ENCODE peak calls at places on chromosomes 12 and 14, in four cellular contexts. One of them, this sample, is unnamed.
A peak's percentile ranks its signal among the peaks of the same experiment; 100 is the strongest.

GRCh38 chr14:103713304-103714062 is 1.8 kb downstream of the XRCC3 start:
- DNase-seq in kidney: no peak
- DNase-seq in Calu3: no peak
- DNase-seq in left colon: no peak
- DNase-seq in this sample: no peak

GRCh38 chr12:123267991-123268843 is 3.4 kb downstream of the CDK2AP1 start:
- DNase-seq in kidney: peak; percentile 80
- DNase-seq in Calu3: no peak
- DNase-seq in left colon: no peak
- DNase-seq in this sample: no peak

GRCh38 chr12:91871751-91872150 is 273.9 kb downstream of the BTG1 start:
- DNase-seq in kidney: no peak
- DNase-seq in Calu3: no peak
- DNase-seq in left colon: no peak
- DNase-seq in this sample: no peak

GRCh38 chr14:20587489-20588154 is at the start of gene RNASE11:
- DNase-seq in kidney: no peak
- DNase-seq in Calu3: no peak
- DNase-seq in left colon: no peak
- DNase-seq in this sample: no peak

GRCh38 chr12:31011336-31011735 is 62.3 kb upstream of the DDX11 start:
- DNase-seq in kidney: peak; percentile 43
- DNase-seq in Calu3: no peak
- DNase-seq in left colon: no peak
- DNase-seq in this sample: no peak

GRCh38 chr12:34033628-34034296 is 11.5 kb downstream of the ALG10 start:
- DNase-seq in kidney: no peak
- DNase-seq in Calu3: no peak
- DNase-seq in left colon: no peak
- DNase-seq in this sample: peak; percentile 24

GRCh38 chr14:33402604-33403003 is 463.9 kb downstream of the NPAS3 start:
- DNase-seq in kidney: no peak
- DNase-seq in Calu3: no peak
- DNase-seq in left colon: no peak
- DNase-seq in this sample: no peak

GRCh38 chr14:59698793-59699192 is 122.2 kb upstream of the CCDC175 start:
- DNase-seq in kidney: no peak
- DNase-seq in Calu3: no peak
- DNase-seq in left colon: no peak
- DNase-seq in this sample: no peak

GRCh38 chr14:95346266-95346665 is 26.6 kb upstream of the CLMN start:
- DNase-seq in kidney: no peak
- DNase-seq in Calu3: no peak
- DNase-seq in left colon: no peak
- DNase-seq in this sample: no peak

GRCh38 chr12:14952295-14952995 is 9.0 kb downstream of the ARHGDIB start:
- DNase-seq in kidney: no peak
- DNase-seq in Calu3: peak; percentile 47
- DNase-seq in left colon: no peak
- DNase-seq in this sample: peak; percentile 89

GRCh38 chr12:123096159-123096558 is 54.7 kb downstream of the PITPNM2 start:
- DNase-seq in kidney: no peak
- DNase-seq in Calu3: no peak
- DNase-seq in left colon: no peak
- DNase-seq in this sample: no peak

GRCh38 chr12:99983721-99984258 is 946 bp downstream of the ANKS1B start:
- DNase-seq in kidney: no peak
- DNase-seq in Calu3: no peak
- DNase-seq in left colon: no peak
- DNase-seq in this sample: no peak

GRCh38 chr14:63663428-63664142 is 21.9 kb upstream of the WDR89 start:
- DNase-seq in kidney: no peak
- DNase-seq in Calu3: peak; percentile 76
- DNase-seq in left colon: no peak
- DNase-seq in this sample: no peak

GRCh38 chr14:94132285-94132887 is 3.0 kb upstream of the IFI27L2 start:
- DNase-seq in kidney: no peak
- DNase-seq in Calu3: peak; percentile 74
- DNase-seq in left colon: no peak
- DNase-seq in this sample: peak; percentile 54

GRCh38 chr12:43964966-43965365 is 129.1 kb downstream of the TMEM117 start:
- DNase-seq in kidney: no peak
- DNase-seq in Calu3: no peak
- DNase-seq in left colon: no peak
- DNase-seq in this sample: no peak

GRCh38 chr12:96462571-96463280 is 26.7 kb upstream of the CFAP54 start:
- DNase-seq in kidney: no peak
- DNase-seq in Calu3: no peak
- DNase-seq in left colon: no peak
- DNase-seq in this sample: no peak

GRCh38 chr12:8781326-8781725 is 41.1 kb upstream of the A2ML1 start:
- DNase-seq in kidney: no peak
- DNase-seq in Calu3: no peak
- DNase-seq in left colon: no peak
- DNase-seq in this sample: no peak

GRCh38 chr12:126338031-126338441 is 1272.8 kb downstream of the AACS start:
- DNase-seq in kidney: no peak
- DNase-seq in Calu3: no peak
- DNase-seq in left colon: no peak
- DNase-seq in this sample: peak; percentile 97

GRCh38 chr12:114686421-114687268 is 2.7 kb upstream of the TBX3 start:
- DNase-seq in kidney: peak; percentile 65
- DNase-seq in Calu3: no peak
- DNase-seq in left colon: no peak
- DNase-seq in this sample: no peak

GRCh38 chr14:73753043-73753886 is 39.1 kb upstream of the PNMA1 start:
- DNase-seq in kidney: peak; percentile 85
- DNase-seq in Calu3: peak; percentile 76
- DNase-seq in left colon: peak; percentile 91
- DNase-seq in this sample: no peak

GRCh38 chr12:3647504-3647903 is 105.4 kb downstream of the CRACR2A start:
- DNase-seq in kidney: no peak
- DNase-seq in Calu3: no peak
- DNase-seq in left colon: no peak
- DNase-seq in this sample: no peak

GRCh38 chr14:51609987-51610283 is 41.8 kb upstream of the FRMD6 start:
- DNase-seq in kidney: no peak
- DNase-seq in Calu3: no peak
- DNase-seq in left colon: peak; percentile 30
- DNase-seq in this sample: peak; percentile 54

GRCh38 chr14:103021817-103022668 is 35.3 kb downstream of the CDC42BPB start:
- DNase-seq in kidney: no peak
- DNase-seq in Calu3: no peak
- DNase-seq in left colon: no peak
- DNase-seq in this sample: peak; percentile 32

GRCh38 chr12:27396416-27396815 is 50.1 kb upstream of the SMCO2 start:
- DNase-seq in kidney: no peak
- DNase-seq in Calu3: no peak
- DNase-seq in left colon: no peak
- DNase-seq in this sample: no peak

GRCh38 chr12:46811185-46811584 is 14.6 kb downstream of the SLC38A4 start:
- DNase-seq in kidney: no peak
- DNase-seq in Calu3: no peak
- DNase-seq in left colon: no peak
- DNase-seq in this sample: no peak

GRCh38 chr12:29895966-29896365 is 112.2 kb upstream of the TMTC1 start:
- DNase-seq in kidney: no peak
- DNase-seq in Calu3: no peak
- DNase-seq in left colon: no peak
- DNase-seq in this sample: no peak

GRCh38 chr14:101478796-101479410 is 82.4 kb upstream of the DIO3 start:
- DNase-seq in kidney: no peak
- DNase-seq in Calu3: no peak
- DNase-seq in left colon: no peak
- DNase-seq in this sample: no peak

GRCh38 chr12:67193705-67194104 is 75.5 kb upstream of the CAND1 start:
- DNase-seq in kidney: no peak
- DNase-seq in Calu3: peak; percentile 39
- DNase-seq in left colon: no peak
- DNase-seq in this sample: no peak

GRCh38 chr12:75208851-75209781 is 523 bp downstream of the KCNC2 start:
- DNase-seq in kidney: peak; percentile 64
- DNase-seq in Calu3: peak; percentile 58
- DNase-seq in left colon: no peak
- DNase-seq in this sample: peak; percentile 12

GRCh38 chr12:47744005-47744651 is 14.6 kb downstream of the RAPGEF3 start:
- DNase-seq in kidney: peak; percentile 81
- DNase-seq in Calu3: peak; percentile 78
- DNase-seq in left colon: peak; percentile 69
- DNase-seq in this sample: no peak

GRCh38 chr14:73472182-73473114 is 14.1 kb upstream of the NUMB start:
- DNase-seq in kidney: no peak
- DNase-seq in Calu3: peak; percentile 25
- DNase-seq in left colon: no peak
- DNase-seq in this sample: peak; percentile 71

GRCh38 chr12:82805812-82806497 is 119.2 kb downstream of the TMTC2 start:
- DNase-seq in kidney: no peak
- DNase-seq in Calu3: no peak
- DNase-seq in left colon: no peak
- DNase-seq in this sample: peak; percentile 6

GRCh38 chr12:15899282-15899870 is 11.8 kb upstream of the DERA start:
- DNase-seq in kidney: no peak
- DNase-seq in Calu3: no peak
- DNase-seq in left colon: no peak
- DNase-seq in this sample: no peak

GRCh38 chr14:103460415-103460814 is 62.2 kb downstream of the CKB start:
- DNase-seq in kidney: no peak
- DNase-seq in Calu3: no peak
- DNase-seq in left colon: no peak
- DNase-seq in this sample: no peak

GRCh38 chr14:94992046-94992445 is 165.3 kb downstream of the DICER1 start:
- DNase-seq in kidney: no peak
- DNase-seq in Calu3: no peak
- DNase-seq in left colon: no peak
- DNase-seq in this sample: no peak

GRCh38 chr12:26274441-26275312 is 79.3 kb downstream of the SSPN start:
- DNase-seq in kidney: peak; percentile 94
- DNase-seq in Calu3: peak; percentile 84
- DNase-seq in left colon: peak; percentile 85
- DNase-seq in this sample: peak; percentile 94

GRCh38 chr14:63713058-63713457 is 14.8 kb downstream of the SGPP1 start:
- DNase-seq in kidney: no peak
- DNase-seq in Calu3: no peak
- DNase-seq in left colon: no peak
- DNase-seq in this sample: no peak

GRCh38 chr12:14239350-14239934 is 126.0 kb upstream of the ATF7IP start:
- DNase-seq in kidney: no peak
- DNase-seq in Calu3: peak; percentile 60
- DNase-seq in left colon: no peak
- DNase-seq in this sample: peak; percentile 65

This sample was measured in fibroblast of gingiva.